ENCODE peak calls at places on chromosomes 12 and 14, in seven cellular contexts. K, E, B, T, H, N and C are unnamed samples.

GRCh38 chr14:93232159-93232558 is 25.1 kb downstream of the UBR7 start:
- DNase-seq in K (no peak), E (no peak), B (no peak), T (no peak), H (no peak), N (no peak), C (no peak)

GRCh38 chr12:68638171-68638570 is 27.5 kb downstream of the RAP1B start:
- DNase-seq in K (no peak), E (no peak), B (no peak), T (no peak), H (no peak), N (no peak), C (no peak)

GRCh38 chr14:101965145-101965531 is 765 bp downstream of the DYNC1H1 start:
- DNase-seq in K (peak), E (peak), B (peak), T (peak), H (peak), N (peak), C (peak)

GRCh38 chr12:113241191-113242017 is 20.1 kb downstream of the TPCN1 start:
- DNase-seq in K (peak), E (no peak), B (peak), T (no peak), H (no peak), N (no peak), C (no peak)

GRCh38 chr14:104981699-104982541 is 3.7 kb upstream of the CLBA1 start:
- DNase-seq in K (no peak), E (no peak), B (no peak), T (no peak), H (no peak), N (no peak), C (no peak)

GRCh38 chr14:30077946-30078345 is 150.3 kb upstream of the PRKD1 start:
- DNase-seq in K (no peak), E (no peak), B (no peak), T (no peak), H (no peak), N (no peak), C (no peak)

GRCh38 chr12:1443421-1444141 is 150.8 kb downstream of the FBXL14 start:
- DNase-seq in K (no peak), E (no peak), B (no peak), T (no peak), H (no peak), N (no peak), C (no peak)

GRCh38 chr12:76259660-76260389 is 88.4 kb downstream of the BBS10 start:
- DNase-seq in K (no peak), E (no peak), B (no peak), T (no peak), H (no peak), N (no peak), C (no peak)

GRCh38 chr14:67413806-67414769 is 2.1 kb upstream of the PLEK2 start:
- DNase-seq in K (no peak), E (no peak), B (no peak), T (no peak), H (no peak), N (no peak), C (no peak)

GRCh38 chr12:31722580-31722979 is 6.2 kb downstream of the AMN1 start:
- DNase-seq in K (no peak), E (no peak), B (no peak), T (no peak), H (no peak), N (no peak), C (no peak)

GRCh38 chr14:50762001-50762930 is 68.7 kb downstream of the NIN start:
- DNase-seq in K (no peak), E (no peak), B (no peak), T (no peak), H (no peak), N (no peak), C (no peak)

GRCh38 chr12:49920241-49920914 is 16.7 kb upstream of the FAIM2 start:
- DNase-seq in K (no peak), E (no peak), B (no peak), T (no peak), H (no peak), N (no peak), C (no peak)